ENCODE peak calls at places on chromosomes 2 and 18, in nine cellular contexts. O is naive B cell; B is epithelial cell of prostate; C is mucosa of gallbladder; M is H54; K is G401; W is AG04450; Y is activated gamma-delta T cell treated with anti-CD3 and anti-CD28 coated beads, Interleukin-2, amount 50 U/mL, for 16 hours; N is Right ventricle myocardium superior. P is an unnamed sample.

GRCh38 chr18:31206064-31206463 is 43.4 kb upstream of the DSC1 start:
- DNase-seq in O (no peak), B (no peak), C (no peak), M (no peak), K (no peak), W (no peak), Y (no peak), N (no peak), P (no peak)

GRCh38 chr2:202113571-202114142 is 40.6 kb downstream of the KIAA2012 start:
- DNase-seq in O (no peak), B (peak), C (no peak), M (no peak), K (no peak), W (no peak), Y (no peak), N (no peak), P (no peak)

GRCh38 chr18:7878265-7879173 is 311.4 kb downstream of the PTPRM start:
- DNase-seq in O (no peak), B (peak), C (no peak), M (no peak), K (no peak), W (no peak), Y (no peak), N (no peak), P (no peak)

GRCh38 chr18:55355220-55355619 is 232.8 kb downstream of the TCF4 start:
- DNase-seq in O (no peak), B (no peak), C (no peak), M (no peak), K (no peak), W (no peak), Y (no peak), N (no peak), P (no peak)

GRCh38 chr2:64675860-64676259 is 22.1 kb upstream of the SERTAD2 start:
- DNase-seq in O (no peak), B (peak), C (no peak), M (no peak), K (no peak), W (no peak), Y (peak), N (no peak), P (peak)

GRCh38 chr2:229130522-229130921 is 140.6 kb downstream of the PID1 start:
- DNase-seq in O (no peak), B (no peak), C (no peak), M (no peak), K (no peak), W (no peak), Y (no peak), N (no peak), P (no peak)

GRCh38 chr18:22176622-22177495 is 7.5 kb downstream of the GATA6 start:
- DNase-seq in O (no peak), B (no peak), C (no peak), M (no peak), K (no peak), W (no peak), Y (no peak), N (peak), P (no peak)

GRCh38 chr2:15784106-15784885 is 156.1 kb upstream of the MYCN start:
- DNase-seq in O (no peak), B (no peak), C (no peak), M (no peak), K (no peak), W (no peak), Y (no peak), N (no peak), P (no peak)

GRCh38 chr18:45719106-45719505 is 4.9 kb upstream of the SLC14A1 start:
- DNase-seq in O (no peak), B (no peak), C (no peak), M (no peak), K (no peak), W (no peak), Y (no peak), N (no peak), P (no peak)

GRCh38 chr18:3294435-3295080 is 32.6 kb downstream of the MYL12B start:
- DNase-seq in O (no peak), B (no peak), C (no peak), M (no peak), K (no peak), W (no peak), Y (no peak), N (no peak), P (no peak)

GRCh38 chr2:189579585-189579984 is 1.0 kb downstream of the SLC40A1 start:
- DNase-seq in O (no peak), B (no peak), C (no peak), M (no peak), K (no peak), W (no peak), Y (no peak), N (no peak), P (peak)

GRCh38 chr2:64288321-64288931 is 144.2 kb upstream of the PELI1 start:
- DNase-seq in O (no peak), B (no peak), C (no peak), M (no peak), K (no peak), W (peak), Y (no peak), N (no peak), P (no peak)

GRCh38 chr2:177753682-177754475 is 318.7 kb downstream of the PDE11A start:
- DNase-seq in O (peak), B (peak), C (peak), M (no peak), K (peak), W (peak), Y (no peak), N (peak), P (peak)

GRCh38 chr2:8310557-8311455 is 371.1 kb upstream of the ID2 start:
- DNase-seq in O (no peak), B (no peak), C (no peak), M (no peak), K (no peak), W (no peak), Y (peak), N (no peak), P (no peak)

GRCh38 chr2:96799623-96799935 is 16.5 kb upstream of the CNNM3 start:
- DNase-seq in O (no peak), B (no peak), C (no peak), M (no peak), K (peak), W (no peak), Y (no peak), N (no peak), P (no peak)

GRCh38 chr2:46394649-46395510 is 84.5 kb upstream of the TMEM247 start:
- DNase-seq in O (no peak), B (no peak), C (no peak), M (no peak), K (no peak), W (no peak), Y (no peak), N (no peak), P (no peak)

GRCh38 chr18:24420551-24420950 is 5.9 kb upstream of the IMPACT start:
- DNase-seq in O (no peak), B (no peak), C (no peak), M (no peak), K (no peak), W (no peak), Y (no peak), N (no peak), P (no peak)

GRCh38 chr2:240442891-240443715 is 7.6 kb downstream of the GPC1 start:
- DNase-seq in O (no peak), B (no peak), C (no peak), M (no peak), K (no peak), W (no peak), Y (no peak), N (no peak), P (no peak)

GRCh38 chr18:48583568-48583967 is 44.7 kb downstream of the CTIF start:
- DNase-seq in O (no peak), B (no peak), C (no peak), M (no peak), K (peak), W (no peak), Y (no peak), N (no peak), P (no peak)

GRCh38 chr2:222837643-222838056 is 23.2 kb upstream of the ACSL3 start:
- DNase-seq in O (no peak), B (peak), C (no peak), M (no peak), K (no peak), W (no peak), Y (no peak), N (no peak), P (no peak)

GRCh38 chr2:207423886-207424285 is 105.9 kb upstream of the CREB1 start:
- DNase-seq in O (peak), B (peak), C (no peak), M (peak), K (no peak), W (peak), Y (no peak), N (no peak), P (no peak)

GRCh38 chr2:17757321-17757720 is 3.4 kb downstream of the GEN1 start:
- DNase-seq in O (no peak), B (no peak), C (peak), M (peak), K (no peak), W (no peak), Y (no peak), N (no peak), P (no peak)

GRCh38 chr2:240213476-240214391 is 73.3 kb upstream of the OTOS start:
- DNase-seq in O (no peak), B (no peak), C (no peak), M (no peak), K (no peak), W (no peak), Y (no peak), N (no peak), P (peak)

GRCh38 chr2:169663247-169663646 is 31.0 kb downstream of the CFAP210 start:
- DNase-seq in O (no peak), B (no peak), C (no peak), M (no peak), K (no peak), W (no peak), Y (no peak), N (no peak), P (no peak)